ENCODE peak calls at places on chromosomes 1 and 21, in five cellular contexts. U is right lobe of liver; C is left lung; J is activated T-cell treated with anti-CD3 and anti-CD28 coated beads, Interleukin-2, amount 50 U/mL, for 4 hours; S is lower lobe of right lung. N is an unnamed sample.

GRCh38 chr1:20486457-20487235 is 636 bp upstream of the CAMK2N1 start:
- ATAC-seq in S (peak), J (no peak), C (peak), U (peak), N (peak)

GRCh38 chr1:3989465-3989864 is 89.4 kb upstream of the C1orf174 start:
- ATAC-seq in U (no peak), J (no peak), C (no peak), S (no peak), N (no peak)

GRCh38 chr1:24464378-24464770 is 38.3 kb upstream of the RCAN3 start:
- ATAC-seq in U (no peak), J (no peak), C (no peak), S (no peak), N (no peak)

GRCh38 chr1:26828352-26829093 is 2.0 kb downstream of the ZDHHC18 start:
- ATAC-seq in J (peak), S (peak), C (peak), U (peak), N (no peak)

GRCh38 chr1:26580116-26580515 is 50.6 kb downstream of the RPS6KA1 start:
- ATAC-seq in U (no peak), S (no peak), C (no peak), J (no peak), N (no peak)

GRCh38 chr1:227370463-227371254 is 52.4 kb upstream of the CDC42BPA start:
- ATAC-seq in U (no peak), S (no peak), J (no peak), C (no peak), N (peak)

GRCh38 chr1:11935040-11935378 is 492 bp downstream of the PLOD1 start:
- ATAC-seq in C (peak), J (no peak), S (no peak), U (peak), N (no peak)

GRCh38 chr1:8076171-8076570 is 50.1 kb upstream of the ERRFI1 start:
- ATAC-seq in J (no peak), S (no peak), U (no peak), C (peak), N (no peak)

GRCh38 chr1:41452704-41453350 is 31.7 kb downstream of the EDN2 start:
- ATAC-seq in U (no peak), S (no peak), C (no peak), J (no peak), N (no peak)

GRCh38 chr1:236850580-236850979 is 55.5 kb downstream of the MTR start:
- ATAC-seq in J (no peak), C (no peak), U (peak), S (no peak), N (no peak)

GRCh38 chr1:14929547-14930223 is 223.9 kb upstream of the TMEM51 start:
- ATAC-seq in U (peak), J (no peak), C (peak), S (peak), N (peak)

GRCh38 chr1:198232940-198233675 is 76.3 kb downstream of the NEK7 start:
- ATAC-seq in C (no peak), J (no peak), U (no peak), S (no peak), N (peak)

GRCh38 chr1:232923739-232924386 is 26.5 kb upstream of the NTPCR start:
- ATAC-seq in C (peak), J (peak), U (no peak), S (no peak), N (no peak)

GRCh38 chr21:38376693-38377092 is 119.9 kb downstream of the KCNJ15 start:
- ATAC-seq in C (peak), S (peak), U (peak), J (no peak), N (peak)

GRCh38 chr1:30998887-30999286 is 66.6 kb downstream of the PUM1 start:
- ATAC-seq in S (no peak), C (no peak), J (no peak), U (no peak), N (no peak)

GRCh38 chr1:220787069-220787614 is 429 bp downstream of the MTARC1 start:
- ATAC-seq in U (peak), S (peak), J (peak), C (peak), N (peak)

GRCh38 chr1:171841050-171841910 is at the start of gene DNM3:
- ATAC-seq in C (peak), S (peak), J (peak), U (peak), N (peak)

GRCh38 chr1:229300099-229300757 is 29.3 kb downstream of the RAB4A start:
- ATAC-seq in S (no peak), U (no peak), C (no peak), J (no peak), N (no peak)

GRCh38 chr1:38028105-38028591 is 15.6 kb downstream of the UTP11 start:
- ATAC-seq in S (no peak), J (peak), U (no peak), C (no peak), N (peak)

GRCh38 chr1:111624382-111624781 is 4.8 kb downstream of the RAP1A start:
- ATAC-seq in C (no peak), S (no peak), U (no peak), J (peak), N (no peak)

GRCh38 chr1:117045644-117046043 is 14.5 kb upstream of the TTF2 start:
- ATAC-seq in J (no peak), S (no peak), C (no peak), U (no peak), N (no peak)

GRCh38 chr1:57091642-57092041 is 125.8 kb upstream of the C8B start:
- ATAC-seq in C (no peak), S (no peak), U (no peak), J (no peak), N (no peak)

GRCh38 chr21:31298618-31299269 is 45.3 kb downstream of the TIAM1 start:
- ATAC-seq in C (no peak), J (no peak), U (no peak), S (no peak), N (peak)

GRCh38 chr1:10762153-10762523 is 34.3 kb downstream of the CASZ1 start:
- ATAC-seq in S (no peak), C (no peak), J (no peak), U (no peak), N (no peak)

GRCh38 chr1:66247415-66248208 is 286.3 kb upstream of the SGIP1 start:
- ATAC-seq in C (no peak), S (no peak), J (peak), U (no peak), N (no peak)

GRCh38 chr1:205626216-205626615 is 5.6 kb downstream of the ELK4 start:
- ATAC-seq in C (no peak), S (no peak), U (no peak), J (no peak), N (no peak)

GRCh38 chr21:34201001-34201400 is 127.6 kb downstream of the MRPS6 start:
- ATAC-seq in C (peak), S (peak), U (peak), J (no peak), N (no peak)

GRCh38 chr21:42631142-42631541 is 22.3 kb upstream of the PDE9A start:
- ATAC-seq in J (no peak), C (no peak), S (no peak), U (no peak), N (no peak)

GRCh38 chr1:154320882-154321608 is at the start of gene AQP10:
- ATAC-seq in J (no peak), S (no peak), C (no peak), U (peak), N (peak)

GRCh38 chr1:95384570-95384969 is 150.6 kb downstream of the RWDD3 start:
- ATAC-seq in C (peak), U (no peak), J (no peak), S (peak), N (peak)

GRCh38 chr1:153389978-153390879 is 644 bp downstream of the S100A8 start:
- ATAC-seq in U (no peak), J (no peak), C (no peak), S (no peak), N (no peak)

GRCh38 chr1:225567789-225568188 is 85.1 kb downstream of the ENAH start:
- ATAC-seq in S (no peak), C (peak), U (no peak), J (no peak), N (no peak)

GRCh38 chr1:182391028-182391361 is 595 bp downstream of the GLUL start:
- ATAC-seq in J (peak), U (peak), C (peak), S (peak), N (no peak)

GRCh38 chr1:113041569-113042335 is 31.2 kb upstream of the LRIG2 start:
- ATAC-seq in U (no peak), J (no peak), C (no peak), S (no peak), N (no peak)

GRCh38 chr1:65279092-65279448 is 30.3 kb upstream of the DNAJC6 start:
- ATAC-seq in S (no peak), C (no peak), U (no peak), J (no peak), N (no peak)

GRCh38 chr1:76250317-76250716 is 175.8 kb downstream of the ST6GALNAC3 start:
- ATAC-seq in U (no peak), C (no peak), S (no peak), J (no peak), N (no peak)

GRCh38 chr1:25765152-25765909 is 34.7 kb upstream of the SELENON start:
- ATAC-seq in C (no peak), U (no peak), J (no peak), S (no peak), N (no peak)

GRCh38 chr21:42991992-42992740 is 17.8 kb downstream of the PKNOX1 start:
- ATAC-seq in S (peak), J (no peak), U (peak), C (peak), N (no peak)

GRCh38 chr1:225581193-225581592 is 71.7 kb downstream of the ENAH start:
- ATAC-seq in C (no peak), S (no peak), U (no peak), J (no peak), N (no peak)

GRCh38 chr1:231240531-231240882 is 505 bp upstream of the GNPAT start:
- ATAC-seq in S (peak), U (peak), C (peak), J (peak), N (peak)